ENCODE peak calls at places on chromosome 2, in nine cellular contexts. H is activated naive CD4-positive, alpha-beta T cell treated with anti-CD3 and anti-CD28 coated beads, Interleukin-2, amount 10 ng/mL, durations not matched to agents 7 days and 5 days; T is activated CD8-positive, alpha-beta memory T cell treated with anti-CD3 and anti-CD28 coated beads for 24 hours; K is natural killer cell treated with Interleukin-12 subunit alpha and Interleukin-12 subunit beta and Interleukin-15 and Interleukin-18, amount 100 ng/mL, for 72 hours; C is fibroblast of lung; U is GM10248; O is globus pallidus; J is uterus; S is NCI-H2081. Q is an unnamed sample.

GRCh38 chr2:239374896-239375277 is 25.9 kb downstream of the HDAC4 start:
- DNase-seq in H (peak), T (no peak), K (peak), C (no peak), U (no peak), O (no peak), J (no peak), S (no peak), Q (no peak)

GRCh38 chr2:160334028-160334729 is 134.1 kb upstream of the ITGB6 start:
- DNase-seq in H (no peak), T (no peak), K (no peak), C (peak), U (no peak), O (no peak), J (no peak), S (no peak), Q (no peak)

GRCh38 chr2:100610381-100610831 is 47.6 kb downstream of the PDCL3 start:
- DNase-seq in H (peak), T (peak), K (no peak), C (peak), U (peak), O (peak), J (peak), S (peak), Q (peak)

GRCh38 chr2:18753722-18754121 is 164.4 kb upstream of the NT5C1B start:
- DNase-seq in H (no peak), T (no peak), K (no peak), C (no peak), U (no peak), O (no peak), J (no peak), S (no peak), Q (no peak)

GRCh38 chr2:28296904-28297303 is 95.8 kb upstream of the FOSL2 start:
- DNase-seq in H (no peak), T (no peak), K (no peak), C (peak), U (no peak), O (no peak), J (no peak), S (no peak), Q (no peak)

GRCh38 chr2:37780097-37780676 is 108.7 kb upstream of the CDC42EP3 start:
- DNase-seq in H (no peak), T (no peak), K (no peak), C (no peak), U (no peak), O (no peak), J (no peak), S (no peak), Q (no peak)

GRCh38 chr2:201180010-201180409 is 2.9 kb upstream of the CASP10 start:
- DNase-seq in H (no peak), T (no peak), K (no peak), C (no peak), U (no peak), O (no peak), J (no peak), S (no peak), Q (no peak)

GRCh38 chr2:36568533-36569246 is 29.3 kb downstream of the FEZ2 start:
- DNase-seq in H (no peak), T (no peak), K (no peak), C (peak), U (no peak), O (no peak), J (no peak), S (no peak), Q (no peak)

GRCh38 chr2:188032306-188032705 is 259.4 kb upstream of the GULP1 start:
- DNase-seq in H (no peak), T (no peak), K (no peak), C (no peak), U (no peak), O (no peak), J (no peak), S (no peak), Q (no peak)

GRCh38 chr2:240568678-240569522 is 616 bp downstream of the RNPEPL1 start:
- DNase-seq in H (peak), T (peak), K (peak), C (peak), U (peak), O (peak), J (peak), S (peak), Q (peak)

GRCh38 chr2:231512222-231512621 is 18.0 kb downstream of the NMUR1 start:
- DNase-seq in H (no peak), T (peak), K (no peak), C (no peak), U (no peak), O (peak), J (no peak), S (no peak), Q (no peak)

Q was measured in left lobe of liver.